ENCODE peak calls at places on chromosomes 11 and 22, in nine cellular contexts. S is OCI-LY7; I is CD4-positive, alpha-beta T cell; Y is omental fat pad; W is pancreas; R is endodermal cell; T is astrocyte of the cerebellum; Q is GM13977; O is HCT116. B is an unnamed sample.

GRCh38 chr22:37514526-37515051 is 4.6 kb downstream of the CARD10 start:
- DNase-seq in R (no peak), O (no peak), Y (no peak), I (no peak), S (no peak), T (no peak), W (no peak), Q (no peak), B (no peak)

GRCh38 chr11:16843307-16843706 is 104.9 kb downstream of the C11orf58 start:
- DNase-seq in W (no peak), Y (no peak), Q (no peak), O (no peak), I (no peak), S (no peak), R (no peak), T (no peak), B (no peak)

GRCh38 chr11:32435152-32435480 is 223 bp downstream of the WT1 start:
- DNase-seq in I (no peak), T (no peak), S (no peak), Q (no peak), R (peak), W (no peak), O (no peak), Y (no peak), B (no peak)

GRCh38 chr22:49040111-49040510 is 787.6 kb downstream of the BRD1 start:
- DNase-seq in I (no peak), Q (no peak), T (no peak), R (no peak), Y (no peak), W (no peak), S (no peak), O (no peak), B (no peak)

GRCh38 chr22:23913306-23913660 is 19.1 kb downstream of the MIF start:
- DNase-seq in S (peak), Q (peak), Y (no peak), W (no peak), T (no peak), I (no peak), O (no peak), R (no peak), B (no peak)

GRCh38 chr11:64778223-64778472 is 194 bp downstream of the SF1 start:
- DNase-seq in W (no peak), R (no peak), Y (no peak), S (no peak), T (no peak), I (no peak), O (no peak), Q (no peak), B (no peak)

GRCh38 chr22:25898707-25899365 is 156.8 kb downstream of the MYO18B start:
- DNase-seq in R (peak), O (peak), Q (peak), I (no peak), S (no peak), W (no peak), Y (no peak), T (no peak), B (no peak)

GRCh38 chr11:32511926-32512325 is 71.7 kb upstream of the EIF3M start:
- DNase-seq in O (no peak), S (no peak), T (no peak), Q (no peak), R (no peak), Y (no peak), I (no peak), W (no peak), B (no peak)

GRCh38 chr11:79039122-79039521 is 401.7 kb downstream of the TENM4 start:
- DNase-seq in Y (no peak), T (no peak), Q (no peak), S (no peak), R (peak), W (no peak), I (no peak), O (no peak), B (no peak)

GRCh38 chr11:88979641-88980040 is 86.1 kb downstream of the GRM5 start:
- DNase-seq in I (no peak), O (no peak), T (peak), Q (no peak), R (no peak), Y (no peak), W (no peak), S (no peak), B (no peak)

GRCh38 chr11:31822604-31823371 is 11.7 kb upstream of the PAX6 start:
- DNase-seq in T (no peak), W (no peak), Q (peak), S (no peak), I (no peak), R (peak), Y (no peak), O (no peak), B (no peak)

GRCh38 chr11:65321828-65322495 is 7.3 kb downstream of the CDC42EP2 start:
- DNase-seq in Y (no peak), W (no peak), O (no peak), R (no peak), T (no peak), I (no peak), Q (no peak), S (no peak), B (no peak)

GRCh38 chr22:36352775-36353507 is 34.8 kb downstream of the MYH9 start:
- DNase-seq in W (peak), S (no peak), I (peak), Y (no peak), Q (no peak), T (peak), O (no peak), R (no peak), B (no peak)

GRCh38 chr11:46669606-46670243 is 30.7 kb downstream of the ARHGAP1 start:
- DNase-seq in W (no peak), O (no peak), Y (no peak), S (peak), T (no peak), I (no peak), R (peak), Q (no peak), B (no peak)
- TF ChIP-seq CTCF in W (no peak), O (peak), Y (no peak), S (peak), T (peak), I (no peak), R (peak), Q (peak), B (peak)

GRCh38 chr11:36792870-36793541 is 195.0 kb upstream of the RAG2 start:
- DNase-seq in I (no peak), T (no peak), Y (no peak), W (no peak), R (peak), Q (no peak), O (no peak), S (no peak), B (no peak)

GRCh38 chr11:36790450-36790849 is 192.4 kb upstream of the RAG2 start:
- DNase-seq in W (no peak), Y (no peak), O (no peak), I (no peak), S (no peak), R (no peak), T (no peak), Q (no peak), B (no peak)

GRCh38 chr11:36791957-36792356 is 193.9 kb upstream of the RAG2 start:
- DNase-seq in O (no peak), T (no peak), R (no peak), I (no peak), Y (no peak), S (no peak), W (no peak), Q (no peak), B (no peak)

GRCh38 chr11:36793542-36793926 is 195.5 kb upstream of the RAG2 start:
- DNase-seq in Y (no peak), R (peak), O (no peak), Q (no peak), S (no peak), T (no peak), I (no peak), W (no peak), B (no peak)
- TF ChIP-seq CTCF in Y (no peak), R (peak), O (no peak), Q (no peak), S (peak), T (peak), I (no peak), W (no peak), B (no peak)

GRCh38 chr11:119108151-119108856 is 1.2 kb downstream of the C2CD2L start:
- DNase-seq in I (peak), W (no peak), Q (peak), O (no peak), T (no peak), S (peak), R (peak), Y (no peak), B (no peak)

GRCh38 chr11:119110439-119110838 is 3.3 kb downstream of the C2CD2L start:
- DNase-seq in O (no peak), Q (no peak), W (no peak), T (no peak), I (no peak), S (no peak), R (no peak), Y (no peak), B (no peak)

GRCh38 chr11:119111361-119111925 is 4.3 kb downstream of the C2CD2L start:
- DNase-seq in T (no peak), S (no peak), W (no peak), I (no peak), Q (no peak), R (no peak), Y (no peak), O (no peak), B (no peak)

GRCh38 chr11:119108857-119109221 is 1.7 kb downstream of the C2CD2L start:
- DNase-seq in T (no peak), O (no peak), S (no peak), Q (no peak), R (no peak), W (no peak), Y (no peak), I (no peak), B (no peak)

GRCh38 chr11:119109843-119110242 is 2.7 kb downstream of the C2CD2L start:
- DNase-seq in I (no peak), Q (no peak), R (no peak), S (no peak), T (no peak), W (no peak), O (no peak), Y (no peak), B (no peak)
- TF ChIP-seq CTCF in I (no peak), Q (no peak), R (no peak), S (no peak), T (no peak), W (no peak), O (no peak), Y (no peak), B (no peak)

DNA sequence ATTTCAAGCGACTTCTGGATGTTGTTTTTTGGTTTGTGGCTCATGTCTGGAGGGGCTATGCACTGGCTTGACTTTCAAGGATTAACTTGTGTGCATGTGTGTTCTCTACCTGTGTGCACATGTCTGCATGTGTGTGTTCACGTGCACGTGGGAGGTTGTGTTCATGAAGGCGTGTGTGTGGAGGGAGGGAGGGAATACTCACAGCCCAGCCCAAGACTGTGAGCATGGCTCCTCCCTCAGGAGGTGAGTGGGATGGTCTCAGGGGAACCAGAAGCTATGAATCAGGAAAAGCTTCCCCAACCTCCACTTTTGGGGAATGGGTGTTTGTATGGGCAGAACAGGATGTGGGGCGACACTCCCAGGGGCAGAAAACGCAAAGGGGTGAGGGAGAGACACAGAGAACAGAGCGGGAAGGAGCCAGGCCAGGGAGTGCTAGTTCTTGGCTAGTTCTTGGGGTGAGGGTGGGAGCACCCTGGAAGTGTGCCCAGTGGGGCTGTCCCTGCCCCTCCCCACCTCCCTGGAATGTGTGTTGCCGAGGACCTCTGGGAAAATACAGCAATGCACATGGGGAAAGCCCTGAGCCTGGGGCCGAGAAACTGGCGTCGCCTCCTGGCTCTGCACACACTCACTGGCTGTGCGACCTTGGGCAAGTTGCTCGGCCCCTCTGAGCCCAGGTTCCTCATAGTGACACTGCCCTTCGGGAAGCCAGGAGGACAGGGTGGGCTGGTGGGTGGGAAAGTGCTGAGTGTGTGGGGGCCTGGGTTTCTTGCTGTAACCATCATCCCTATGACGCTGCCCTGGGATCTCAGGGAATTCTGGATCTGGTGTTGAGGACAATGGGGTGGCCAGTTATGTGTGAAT is 16.9 kb upstream of the ALX4 start:
- DNase-seq in T (no peak), S (no peak), I (no peak), R (no peak), Q (no peak), Y (no peak), W (no peak), O (no peak), B (no peak)
- TF ChIP-seq CTCF in T (peak), S (no peak), I (no peak), R (peak), Q (peak), Y (no peak), W (no peak), O (no peak), B (no peak)